ENCODE peak calls at places on chromosomes 4 and X, in ten cellular contexts. L is hepatocyte, K is PC-3, Q is HepG2, M is HCT116, T is PC-9, W is MM.1S, I is mammary epithelial cell, Y is GM23248, A is fibroblast of lung. O is an unnamed sample.

GRCh38 chr4:86496094-86497060 is 97.7 kb upstream of the PTPN13 start:
- DNase-seq in W (peak; percentile 52), L (peak; percentile 72), T (peak; percentile 8), Q (no peak), K (peak; percentile 79), M (peak; percentile 35), A (peak; percentile 73), Y (peak; percentile 77), I (peak; percentile 52), O (peak; percentile 61)

GRCh38 chrX:39953879-39954278 is 143.9 kb downstream of the BCOR start:
- DNase-seq in Q (peak; percentile 88), K (peak; percentile 94), M (peak; percentile 68), W (no peak), A (peak; percentile 77), L (peak; percentile 89), I (peak; percentile 86), Y (no peak), T (no peak), O (no peak)

GRCh38 chr4:25088342-25088952 is 57.7 kb upstream of the LGI2 start:
- DNase-seq in T (no peak), Y (peak; percentile 68), L (no peak), Q (no peak), W (peak; percentile 67), A (no peak), M (no peak), I (no peak), K (no peak), O (no peak)

GRCh38 chr4:11232004-11232403 is 196.7 kb downstream of the HS3ST1 start:
- DNase-seq in L (no peak), Y (no peak), I (no peak), K (peak; percentile 64), W (no peak), T (no peak), A (no peak), Q (no peak), M (no peak), O (no peak)

GRCh38 chrX:53824686-53825085 is 138.2 kb upstream of the HUWE1 start:
- DNase-seq in Q (no peak), W (no peak), M (no peak), L (no peak), A (no peak), K (no peak), I (no peak), T (no peak), Y (no peak), O (no peak)

GRCh38 chrX:140132937-140133336 is 167.6 kb upstream of the CXorf66 start:
- DNase-seq in A (no peak), Y (no peak), W (no peak), L (no peak), T (no peak), I (no peak), K (no peak), Q (no peak), M (no peak), O (no peak)

GRCh38 chr4:166252487-166253402 is 379.7 kb downstream of the TLL1 start:
- DNase-seq in M (peak; percentile 37), L (peak; percentile 37), A (peak; percentile 0), Q (peak; percentile 10), I (peak; percentile 8), K (peak; percentile 51), Y (peak; percentile 20), T (no peak), W (peak; percentile 51), O (peak; percentile 57)

GRCh38 chr4:169823685-169824084 is 65.9 kb upstream of the HPF1 start:
- DNase-seq in M (no peak), Y (peak; percentile 70), A (peak; percentile 54), T (peak; percentile 33), W (peak; percentile 49), L (peak; percentile 87), I (peak; percentile 61), Q (peak; percentile 21), K (peak; percentile 60), O (peak; percentile 87)

GRCh38 chr4:111228874-111229273 is 606.0 kb upstream of the PITX2 start:
- DNase-seq in Y (peak; percentile 71), Q (no peak), A (no peak), W (no peak), K (peak; percentile 11), T (no peak), M (no peak), I (no peak), L (no peak), O (no peak)

GRCh38 chr4:114659386-114660008 is 60.9 kb downstream of the UGT8 start:
- DNase-seq in M (peak; percentile 73), L (peak; percentile 79), W (peak; percentile 60), K (peak; percentile 68), I (peak; percentile 54), T (peak; percentile 33), A (peak; percentile 75), Q (peak; percentile 42), Y (peak; percentile 75), O (peak; percentile 79)

GRCh38 chrX:3666975-3667374 is 46.5 kb downstream of the PRKX start:
- DNase-seq in W (no peak), A (no peak), I (no peak), K (no peak), Q (no peak), T (no peak), L (no peak), M (no peak), Y (no peak), O (no peak)

GRCh38 chrX:3664921-3665320 is 48.5 kb downstream of the PRKX start:
- DNase-seq in A (no peak), K (no peak), Y (no peak), I (no peak), T (no peak), M (no peak), L (no peak), W (no peak), Q (no peak), O (no peak)

GRCh38 chrX:3659761-3660160 is 53.7 kb downstream of the PRKX start:
- DNase-seq in W (no peak), T (no peak), A (no peak), Y (peak; percentile 9), K (no peak), L (no peak), I (no peak), M (no peak), Q (no peak), O (no peak)

DNA sequence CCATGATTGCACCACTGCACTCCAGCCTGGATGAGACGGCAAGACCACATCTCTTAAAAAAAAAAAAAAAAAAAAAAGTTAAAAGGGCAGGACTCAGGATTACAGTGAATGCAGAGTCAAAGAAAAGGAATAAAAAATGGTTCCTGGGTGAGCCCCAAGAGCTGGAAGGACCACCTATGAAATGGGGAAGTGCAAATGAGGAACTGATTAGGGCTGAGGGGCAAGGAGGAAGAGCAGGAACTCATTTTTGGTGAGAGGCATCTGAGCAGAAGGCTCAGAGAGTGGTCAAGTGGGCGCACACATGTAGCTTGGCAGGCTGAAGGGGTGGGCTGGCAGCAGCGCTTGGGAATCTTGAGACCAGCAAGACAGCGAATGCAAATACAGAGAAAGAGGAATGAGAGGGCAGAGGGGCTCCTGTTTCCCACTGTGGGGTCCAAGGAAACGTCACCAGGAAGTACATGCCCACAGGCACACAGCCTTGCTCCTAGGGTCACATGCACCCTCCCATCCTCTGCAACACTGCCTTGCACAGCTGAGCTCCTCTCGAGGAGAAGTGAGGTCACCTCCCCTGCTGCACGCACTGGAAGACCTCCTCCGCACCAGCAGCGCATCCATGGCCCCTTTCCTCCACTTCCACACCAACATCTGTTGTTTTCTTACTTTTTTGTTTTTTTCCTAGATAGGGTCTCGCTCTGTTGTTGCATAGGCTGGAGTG is 49.7 kb downstream of the PRKX start:
- DNase-seq in T (no peak), K (no peak), W (no peak), Y (no peak), L (no peak), M (no peak), I (no peak), Q (no peak), A (no peak), O (no peak)
- H4K20me1 ChIP-seq in T (no peaks in the 10 kb centered on the region), K (no peaks in the 10 kb centered on the region), W (no peaks in the 10 kb centered on the region), Y (no peaks in the 10 kb centered on the region), L (no peaks in the 10 kb centered on the region), M (no peaks in the 10 kb centered on the region), I (no peaks in the 10 kb centered on the region), Q (no peaks in the 10 kb centered on the region), A (no peaks in the 10 kb centered on the region), O (no peaks in the 10 kb centered on the region)

DNA sequence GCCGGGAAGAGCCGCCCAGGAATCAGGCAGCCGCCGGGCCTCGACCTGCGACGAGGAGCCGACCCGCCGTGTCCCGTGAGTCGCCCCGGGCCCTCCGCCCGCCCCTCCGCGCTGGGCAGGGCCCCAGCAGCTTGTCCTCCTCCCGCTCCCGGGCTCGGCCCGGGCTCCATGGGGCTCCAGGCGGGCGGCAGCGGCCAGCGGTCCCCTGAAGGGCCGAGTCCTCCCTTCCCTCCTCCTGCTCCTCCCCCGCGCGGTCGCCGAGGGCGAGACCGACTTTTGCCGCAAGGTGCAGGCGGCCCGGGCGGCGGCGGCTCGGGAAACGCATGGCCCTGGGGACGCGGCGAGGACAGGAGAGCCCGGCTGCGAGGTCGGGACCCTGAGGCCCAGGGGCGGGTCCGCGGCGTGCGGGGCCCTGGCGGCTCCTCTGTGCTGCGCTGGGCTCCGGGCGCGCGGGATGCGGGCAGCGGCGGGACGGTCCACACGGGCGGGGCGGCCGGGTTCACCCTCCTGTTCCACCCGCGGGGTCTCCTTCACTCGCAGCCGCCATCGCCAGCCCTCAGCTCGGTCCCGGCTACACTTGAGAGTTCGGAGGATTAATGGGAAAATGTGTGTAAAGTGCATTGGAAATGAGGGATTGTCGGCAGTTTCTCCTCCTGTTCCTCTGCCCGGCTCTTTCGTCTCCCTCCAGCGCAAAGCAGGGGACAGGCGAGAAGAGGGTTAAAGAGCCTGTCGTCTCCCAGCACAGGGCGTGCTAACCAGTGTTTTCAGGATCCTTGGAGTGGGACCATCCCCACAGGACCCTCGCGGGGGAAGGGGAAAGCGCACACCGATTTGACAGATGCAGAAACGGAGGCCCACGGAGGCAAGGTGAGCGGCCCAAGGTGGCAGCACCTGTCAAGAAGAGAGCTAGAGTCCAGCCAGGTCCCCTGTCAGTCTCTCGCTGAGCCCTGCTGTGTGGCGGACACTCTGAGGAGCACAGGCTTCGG is 16.6 kb upstream of the ZNF718 start:
- DNase-seq in M (no peak), W (no peak), Y (no peak), K (no peak), A (no peak), L (peak; percentile 2), I (no peak), Q (no peak), T (no peak), O (no peak)
- TF ChIP-seq EZH2 in M (no peak), W (no peak), Y (no peak), K (no peak), A (peak; percentile 1), L (no peak), I (peak; percentile 85), Q (no peak), T (no peak), O (no peak)

DNA sequence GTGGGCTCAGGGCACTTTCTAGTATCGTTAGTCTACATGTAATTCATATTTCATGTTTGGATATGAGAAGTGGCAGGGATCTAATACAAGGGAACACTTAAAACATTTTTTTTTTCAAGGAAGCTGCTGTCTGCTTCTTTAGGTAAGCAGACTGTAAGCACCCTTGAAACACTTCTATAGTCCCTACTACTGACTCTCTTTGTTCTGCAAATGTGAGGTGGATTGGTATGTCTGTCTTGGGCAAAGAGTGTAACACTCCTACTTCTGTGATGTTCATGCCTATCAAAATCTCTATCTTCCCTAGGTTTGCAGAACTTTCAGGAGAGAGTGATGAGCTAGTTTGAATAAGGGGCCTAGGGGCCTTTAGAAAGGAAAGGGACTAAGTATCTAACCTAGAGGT is 93.9 kb downstream of the ZNF330 start:
- DNase-seq in I (no peak), Y (no peak), Q (no peak), L (no peak), A (no peak), K (no peak), T (no peak), M (no peak), W (no peak), O (no peak)
- H4K20me1 ChIP-seq in I (no peaks in the 10 kb centered on the region), Y (no peaks in the 10 kb centered on the region), Q (no peaks in the 10 kb centered on the region), L (no peaks in the 10 kb centered on the region), A (no peaks in the 10 kb centered on the region), K (no peaks in the 10 kb centered on the region), T (no peaks in the 10 kb centered on the region), M (no peaks in the 10 kb centered on the region), W (no peaks in the 10 kb centered on the region), O (no peaks in the 10 kb centered on the region)

GRCh38 chrX:17377047-17377692 is 2.2 kb downstream of the NHS start:
- DNase-seq in L (peak; percentile 63), W (no peak), Q (no peak), A (peak; percentile 53), I (peak; percentile 84), Y (peak; percentile 77), M (peak; percentile 40), T (peak; percentile 68), K (no peak), O (peak; percentile 69)
- TF ChIP-seq EZH2 in L (no peak), W (no peak), Q (no peak), A (no peak), I (no peak), Y (no peak), M (no peak), T (no peak), K (no peak), O (no peak)

O was measured in neural progenitor cell.